ENCODE peak calls at places on chromosomes 13 and 19, in seven cellular contexts. One of them, this sample, is unnamed.

GRCh38 chr13:110523838-110524237 is 37.7 kb downstream of the RAB20 start:
- DNase-seq in neural crest cell: no peak
- DNase-seq in keratinocyte: no peak
- DNase-seq in brain microvascular endothelial cell: no peak
- DNase-seq in body of pancreas: no peak
- DNase-seq in AG04449: no peak
- DNase-seq in smooth muscle cell of the brain vasculature: no peak
- DNase-seq in this sample: no peak

GRCh38 chr19:723247-723646 is 14.5 kb downstream of the PALM start:
- DNase-seq in keratinocyte: no peak
- DNase-seq in smooth muscle cell of the brain vasculature: no peak
- DNase-seq in neural crest cell: no peak
- DNase-seq in brain microvascular endothelial cell: no peak
- DNase-seq in AG04449: no peak
- DNase-seq in body of pancreas: no peak
- DNase-seq in this sample: no peak

GRCh38 chr19:17706750-17707181 is 12.5 kb upstream of the MAP1S start:
- DNase-seq in neural crest cell: peak
- DNase-seq in body of pancreas: peak
- DNase-seq in brain microvascular endothelial cell: peak
- DNase-seq in AG04449: no peak
- DNase-seq in keratinocyte: no peak
- DNase-seq in smooth muscle cell of the brain vasculature: no peak
- DNase-seq in this sample: no peak

GRCh38 chr13:113421673-113422270 is 31.5 kb downstream of the ADPRHL1 start:
- DNase-seq in neural crest cell: no peak
- DNase-seq in brain microvascular endothelial cell: no peak
- DNase-seq in body of pancreas: no peak
- DNase-seq in smooth muscle cell of the brain vasculature: peak
- DNase-seq in keratinocyte: no peak
- DNase-seq in AG04449: no peak
- DNase-seq in this sample: no peak

GRCh38 chr19:13574933-13575332 is 68.7 kb upstream of the CACNA1A start:
- DNase-seq in keratinocyte: no peak
- DNase-seq in smooth muscle cell of the brain vasculature: no peak
- DNase-seq in body of pancreas: no peak
- DNase-seq in brain microvascular endothelial cell: no peak
- DNase-seq in AG04449: no peak
- DNase-seq in neural crest cell: peak
- DNase-seq in this sample: no peak

GRCh38 chr13:79767126-79767525 is 286.2 kb downstream of the NDFIP2 start:
- DNase-seq in smooth muscle cell of the brain vasculature: no peak
- DNase-seq in body of pancreas: no peak
- DNase-seq in neural crest cell: no peak
- DNase-seq in keratinocyte: no peak
- DNase-seq in brain microvascular endothelial cell: no peak
- DNase-seq in AG04449: no peak
- DNase-seq in this sample: no peak

GRCh38 chr13:35794734-35795389 is 318.4 kb upstream of the MAB21L1 start:
- DNase-seq in smooth muscle cell of the brain vasculature: no peak
- DNase-seq in AG04449: no peak
- DNase-seq in body of pancreas: no peak
- DNase-seq in brain microvascular endothelial cell: no peak
- DNase-seq in keratinocyte: no peak
- DNase-seq in neural crest cell: no peak
- DNase-seq in this sample: no peak

GRCh38 chr13:48858523-48858922 is 117.2 kb upstream of the FNDC3A start:
- DNase-seq in AG04449: no peak
- DNase-seq in brain microvascular endothelial cell: no peak
- DNase-seq in neural crest cell: no peak
- DNase-seq in smooth muscle cell of the brain vasculature: no peak
- DNase-seq in keratinocyte: no peak
- DNase-seq in body of pancreas: no peak
- DNase-seq in this sample: no peak

GRCh38 chr13:51674276-51674675 is 90.0 kb downstream of the WDFY2 start:
- DNase-seq in AG04449: no peak
- DNase-seq in body of pancreas: peak
- DNase-seq in keratinocyte: peak
- DNase-seq in brain microvascular endothelial cell: no peak
- DNase-seq in smooth muscle cell of the brain vasculature: no peak
- DNase-seq in neural crest cell: no peak
- DNase-seq in this sample: no peak

GRCh38 chr19:13537454-13537853 is 31.2 kb upstream of the CACNA1A start:
- DNase-seq in neural crest cell: no peak
- DNase-seq in keratinocyte: no peak
- DNase-seq in smooth muscle cell of the brain vasculature: no peak
- DNase-seq in brain microvascular endothelial cell: no peak
- DNase-seq in body of pancreas: no peak
- DNase-seq in AG04449: no peak
- DNase-seq in this sample: no peak

GRCh38 chr19:19064811-19065745 is 1.3 kb downstream of the SLC25A42 start:
- DNase-seq in brain microvascular endothelial cell: no peak
- DNase-seq in neural crest cell: peak
- DNase-seq in body of pancreas: peak
- DNase-seq in keratinocyte: no peak
- DNase-seq in smooth muscle cell of the brain vasculature: no peak
- DNase-seq in AG04449: no peak
- DNase-seq in this sample: no peak

GRCh38 chr13:91042870-91043269 is 304.6 kb upstream of the MIR17HG start:
- DNase-seq in keratinocyte: no peak
- DNase-seq in body of pancreas: no peak
- DNase-seq in AG04449: no peak
- DNase-seq in brain microvascular endothelial cell: no peak
- DNase-seq in neural crest cell: no peak
- DNase-seq in smooth muscle cell of the brain vasculature: no peak
- DNase-seq in this sample: no peak

GRCh38 chr19:13234518-13234917 is 84.3 kb downstream of the IER2 start:
- DNase-seq in body of pancreas: peak
- DNase-seq in brain microvascular endothelial cell: no peak
- DNase-seq in AG04449: no peak
- DNase-seq in neural crest cell: peak
- DNase-seq in keratinocyte: no peak
- DNase-seq in smooth muscle cell of the brain vasculature: no peak
- DNase-seq in this sample: no peak

GRCh38 chr19:13956365-13956744 is 4.0 kb downstream of the DCAF15 start:
- DNase-seq in body of pancreas: no peak
- DNase-seq in brain microvascular endothelial cell: no peak
- DNase-seq in AG04449: no peak
- DNase-seq in neural crest cell: no peak
- DNase-seq in keratinocyte: no peak
- DNase-seq in smooth muscle cell of the brain vasculature: no peak
- DNase-seq in this sample: no peak

GRCh38 chr19:3528539-3529211 is 10.3 kb upstream of the TEKTIP1 start:
- DNase-seq in body of pancreas: no peak
- DNase-seq in keratinocyte: no peak
- DNase-seq in smooth muscle cell of the brain vasculature: no peak
- DNase-seq in brain microvascular endothelial cell: no peak
- DNase-seq in AG04449: no peak
- DNase-seq in neural crest cell: no peak
- DNase-seq in this sample: no peak

GRCh38 chr13:76024151-76024550 is 388.0 kb downstream of the LMO7 start:
- DNase-seq in neural crest cell: no peak
- DNase-seq in AG04449: no peak
- DNase-seq in body of pancreas: no peak
- DNase-seq in smooth muscle cell of the brain vasculature: no peak
- DNase-seq in brain microvascular endothelial cell: no peak
- DNase-seq in keratinocyte: no peak
- DNase-seq in this sample: no peak

GRCh38 chr19:41753159-41753558 is 2.2 kb upstream of the CEACAM6 start:
- DNase-seq in smooth muscle cell of the brain vasculature: no peak
- DNase-seq in keratinocyte: no peak
- DNase-seq in neural crest cell: peak
- DNase-seq in body of pancreas: peak
- DNase-seq in AG04449: no peak
- DNase-seq in brain microvascular endothelial cell: peak
- DNase-seq in this sample: peak

GRCh38 chr19:40641306-40641705 is 40.1 kb downstream of the LTBP4 start:
- DNase-seq in keratinocyte: no peak
- DNase-seq in AG04449: no peak
- DNase-seq in smooth muscle cell of the brain vasculature: no peak
- DNase-seq in brain microvascular endothelial cell: no peak
- DNase-seq in neural crest cell: no peak
- DNase-seq in body of pancreas: no peak
- DNase-seq in this sample: no peak

GRCh38 chr19:51689751-51690358 is 3.3 kb upstream of the SPACA6 start:
- DNase-seq in body of pancreas: peak
- DNase-seq in keratinocyte: no peak
- DNase-seq in AG04449: no peak
- DNase-seq in neural crest cell: peak
- DNase-seq in smooth muscle cell of the brain vasculature: no peak
- DNase-seq in brain microvascular endothelial cell: peak
- DNase-seq in this sample: peak

GRCh38 chr13:36865265-36865664 is 46.2 kb downstream of the RFXAP start:
- DNase-seq in neural crest cell: no peak
- DNase-seq in keratinocyte: no peak
- DNase-seq in AG04449: no peak
- DNase-seq in brain microvascular endothelial cell: no peak
- DNase-seq in smooth muscle cell of the brain vasculature: no peak
- DNase-seq in body of pancreas: no peak
- DNase-seq in this sample: no peak

GRCh38 chr13:112249644-112250610 is 126.2 kb upstream of the SPACA7 start:
- DNase-seq in keratinocyte: no peak
- DNase-seq in AG04449: no peak
- DNase-seq in body of pancreas: no peak
- DNase-seq in smooth muscle cell of the brain vasculature: no peak
- DNase-seq in brain microvascular endothelial cell: no peak
- DNase-seq in neural crest cell: no peak
- DNase-seq in this sample: no peak

GRCh38 chr19:39297931-39298634 is 1.9 kb downstream of the IFNL1 start:
- DNase-seq in brain microvascular endothelial cell: no peak
- DNase-seq in keratinocyte: no peak
- DNase-seq in AG04449: no peak
- DNase-seq in body of pancreas: peak
- DNase-seq in neural crest cell: no peak
- DNase-seq in smooth muscle cell of the brain vasculature: no peak
- DNase-seq in this sample: no peak

GRCh38 chr13:43132911-43133310 is 109.5 kb downstream of the DNAJC15 start:
- DNase-seq in brain microvascular endothelial cell: no peak
- DNase-seq in AG04449: no peak
- DNase-seq in body of pancreas: no peak
- DNase-seq in keratinocyte: no peak
- DNase-seq in smooth muscle cell of the brain vasculature: no peak
- DNase-seq in neural crest cell: no peak
- DNase-seq in this sample: no peak

GRCh38 chr13:106464076-106464475 is 71.4 kb downstream of the EFNB2 start:
- DNase-seq in body of pancreas: no peak
- DNase-seq in AG04449: no peak
- DNase-seq in keratinocyte: no peak
- DNase-seq in smooth muscle cell of the brain vasculature: peak
- DNase-seq in neural crest cell: no peak
- DNase-seq in brain microvascular endothelial cell: peak
- DNase-seq in this sample: no peak

GRCh38 chr13:100361504-100361903 is 227.1 kb downstream of the GGACT start:
- DNase-seq in brain microvascular endothelial cell: peak
- DNase-seq in body of pancreas: no peak
- DNase-seq in neural crest cell: no peak
- DNase-seq in AG04449: no peak
- DNase-seq in keratinocyte: no peak
- DNase-seq in smooth muscle cell of the brain vasculature: no peak
- DNase-seq in this sample: no peak

GRCh38 chr13:46624821-46625220 is 71.9 kb downstream of the LRCH1 start:
- DNase-seq in smooth muscle cell of the brain vasculature: no peak
- DNase-seq in keratinocyte: no peak
- DNase-seq in brain microvascular endothelial cell: no peak
- DNase-seq in body of pancreas: no peak
- DNase-seq in AG04449: no peak
- DNase-seq in neural crest cell: no peak
- DNase-seq in this sample: no peak

GRCh38 chr19:5955638-5955935 is 22.4 kb downstream of the RANBP3 start:
- DNase-seq in smooth muscle cell of the brain vasculature: no peak
- DNase-seq in AG04449: no peak
- DNase-seq in keratinocyte: no peak
- DNase-seq in brain microvascular endothelial cell: no peak
- DNase-seq in neural crest cell: no peak
- DNase-seq in body of pancreas: no peak
- DNase-seq in this sample: no peak

GRCh38 chr19:11984986-11985385 is 20.1 kb downstream of the ZNF763 start:
- DNase-seq in smooth muscle cell of the brain vasculature: no peak
- DNase-seq in brain microvascular endothelial cell: no peak
- DNase-seq in body of pancreas: no peak
- DNase-seq in neural crest cell: peak
- DNase-seq in AG04449: no peak
- DNase-seq in keratinocyte: no peak
- DNase-seq in this sample: no peak

GRCh38 chr19:56367829-56368711 is 25.3 kb downstream of the ZNF582 start:
- DNase-seq in brain microvascular endothelial cell: peak
- DNase-seq in AG04449: peak
- DNase-seq in neural crest cell: peak
- DNase-seq in smooth muscle cell of the brain vasculature: peak
- DNase-seq in keratinocyte: peak
- DNase-seq in body of pancreas: peak
- DNase-seq in this sample: peak

GRCh38 chr13:48709213-48709612 is 55.5 kb downstream of the CYSLTR2 start:
- DNase-seq in smooth muscle cell of the brain vasculature: no peak
- DNase-seq in AG04449: no peak
- DNase-seq in body of pancreas: no peak
- DNase-seq in keratinocyte: peak
- DNase-seq in neural crest cell: no peak
- DNase-seq in brain microvascular endothelial cell: no peak
- DNase-seq in this sample: no peak

GRCh38 chr13:75771818-75772217 is 135.7 kb downstream of the LMO7 start:
- DNase-seq in body of pancreas: no peak
- DNase-seq in brain microvascular endothelial cell: peak
- DNase-seq in smooth muscle cell of the brain vasculature: no peak
- DNase-seq in neural crest cell: no peak
- DNase-seq in AG04449: no peak
- DNase-seq in keratinocyte: peak
- DNase-seq in this sample: no peak

GRCh38 chr19:10332158-10332964 is 968 bp downstream of the RAVER1 start:
- DNase-seq in brain microvascular endothelial cell: no peak
- DNase-seq in neural crest cell: no peak
- DNase-seq in body of pancreas: no peak
- DNase-seq in keratinocyte: no peak
- DNase-seq in smooth muscle cell of the brain vasculature: no peak
- DNase-seq in AG04449: no peak
- DNase-seq in this sample: no peak

GRCh38 chr19:35868172-35868822 is at the start of gene APLP1:
- DNase-seq in smooth muscle cell of the brain vasculature: no peak
- DNase-seq in AG04449: no peak
- DNase-seq in neural crest cell: peak
- DNase-seq in brain microvascular endothelial cell: peak
- DNase-seq in body of pancreas: peak
- DNase-seq in keratinocyte: no peak
- DNase-seq in this sample: peak

GRCh38 chr19:15114153-15114540 is 6.9 kb downstream of the SYDE1 start:
- DNase-seq in smooth muscle cell of the brain vasculature: no peak
- DNase-seq in brain microvascular endothelial cell: peak
- DNase-seq in keratinocyte: no peak
- DNase-seq in neural crest cell: no peak
- DNase-seq in body of pancreas: no peak
- DNase-seq in AG04449: no peak
- DNase-seq in this sample: peak

GRCh38 chr19:35342430-35342829 is 5.3 kb upstream of the FFAR1 start:
- DNase-seq in smooth muscle cell of the brain vasculature: no peak
- DNase-seq in brain microvascular endothelial cell: no peak
- DNase-seq in body of pancreas: no peak
- DNase-seq in keratinocyte: no peak
- DNase-seq in AG04449: no peak
- DNase-seq in neural crest cell: no peak
- DNase-seq in this sample: no peak

GRCh38 chr13:30341815-30342570 is 34.6 kb upstream of the KATNAL1 start:
- DNase-seq in smooth muscle cell of the brain vasculature: peak
- DNase-seq in brain microvascular endothelial cell: peak
- DNase-seq in AG04449: peak
- DNase-seq in keratinocyte: peak
- DNase-seq in body of pancreas: peak
- DNase-seq in neural crest cell: no peak
- DNase-seq in this sample: peak